ENCODE peak calls at places on chromosomes 5 and 9, in seven cellular contexts. R is GM12878, O is SK-N-SH, G is GM12891, S is K562, Q is H1, H is HepG2. P is an unnamed sample.

GRCh38 chr5:113266227-113266912 is 168.4 kb downstream of the TSSK1B start:
- DNase-seq in Q (no peak), S (no peak), O (no peak), H (no peak), R (no peak), G (no peak), P (no peak)

GRCh38 chr9:110029422-110029814 is 178.5 kb downstream of the C9orf152 start:
- DNase-seq in S (no peak), O (no peak), R (no peak), Q (no peak), G (no peak), H (peak), P (no peak)

GRCh38 chr5:151670953-151671636 is 15.6 kb downstream of the SPARC start:
- DNase-seq in H (no peak), S (no peak), G (no peak), R (no peak), O (no peak), Q (no peak), P (no peak)

GRCh38 chr9:111148994-111149759 is 110.9 kb upstream of the LPAR1 start:
- DNase-seq in G (no peak), Q (no peak), S (no peak), H (peak), R (no peak), O (no peak), P (no peak)

GRCh38 chr5:143707797-143708196 is 104.2 kb upstream of the HMHB1 start:
- DNase-seq in O (no peak), Q (no peak), S (no peak), R (no peak), G (no peak), H (no peak), P (no peak)

GRCh38 chr9:130450344-130451003 is 5.7 kb downstream of the ASS1 start:
- DNase-seq in R (no peak), S (no peak), G (no peak), H (peak), O (no peak), Q (no peak), P (no peak)

GRCh38 chr5:157594237-157594636 is 18.7 kb upstream of the ADAM19 start:
- DNase-seq in R (no peak), S (no peak), G (no peak), O (no peak), Q (no peak), H (no peak), P (no peak)

GRCh38 chr5:146796911-146797310 is 81.6 kb downstream of the PPP2R2B start:
- DNase-seq in R (no peak), S (no peak), H (no peak), O (no peak), G (no peak), Q (no peak), P (no peak)

GRCh38 chr5:133778636-133779035 is 166.3 kb upstream of the FSTL4 start:
- DNase-seq in Q (no peak), S (no peak), O (no peak), G (no peak), R (no peak), H (no peak), P (no peak)

GRCh38 chr5:178330791-178331404 is 98.3 kb upstream of the PHYKPL start:
- DNase-seq in H (no peak), S (no peak), R (no peak), G (no peak), O (no peak), Q (peak), P (no peak)

GRCh38 chr5:149957855-149958254 is 2.7 kb upstream of the SLC26A2 start:
- DNase-seq in S (no peak), H (peak), O (no peak), Q (no peak), G (no peak), R (no peak), P (no peak)

GRCh38 chr5:66143473-66144073 is 527 bp upstream of the SREK1 start:
- DNase-seq in H (peak), O (no peak), R (no peak), G (no peak), Q (no peak), S (no peak), P (no peak)

GRCh38 chr9:5870691-5871090 is 20.0 kb upstream of the MLANA start:
- DNase-seq in Q (no peak), G (no peak), O (no peak), R (no peak), S (no peak), H (no peak), P (no peak)

GRCh38 chr5:164998590-164998989 is 1493.2 kb downstream of the MAT2B start:
- DNase-seq in S (no peak), R (no peak), Q (no peak), O (no peak), G (no peak), H (no peak), P (no peak)

GRCh38 chr5:96936431-96937221 is 746 bp downstream of the LNPEP start:
- DNase-seq in O (peak), R (no peak), Q (peak), H (peak), S (peak), G (no peak), P (no peak)

GRCh38 chr5:173294673-173295320 is 33.4 kb downstream of the STC2 start:
- DNase-seq in R (no peak), O (no peak), H (peak), Q (no peak), G (no peak), S (no peak), P (no peak)

GRCh38 chr5:76855961-76856360 is 6.1 kb downstream of the S100Z start:
- DNase-seq in H (no peak), R (no peak), Q (no peak), G (no peak), O (no peak), S (no peak), P (no peak)

GRCh38 chr9:126206099-126206498 is 120.5 kb upstream of the MVB12B start:
- DNase-seq in H (no peak), S (no peak), O (peak), R (no peak), Q (no peak), G (no peak), P (no peak)

GRCh38 chr5:91232523-91232922 is 150.6 kb downstream of the ARRDC3 start:
- DNase-seq in Q (no peak), G (no peak), O (no peak), S (no peak), R (no peak), H (no peak), P (no peak)

GRCh38 chr5:128002420-128002819 is 81.1 kb upstream of the SLC12A2 start:
- DNase-seq in H (no peak), S (no peak), O (no peak), Q (no peak), G (no peak), R (no peak), P (no peak)

GRCh38 chr5:149611327-149611726 is 30.0 kb downstream of the ARHGEF37 start:
- DNase-seq in S (no peak), G (no peak), Q (no peak), R (no peak), O (no peak), H (peak), P (no peak)

GRCh38 chr5:177134653-177135225 is 1.2 kb downstream of the NSD1 start:
- DNase-seq in Q (no peak), G (no peak), R (no peak), H (no peak), S (no peak), O (no peak), P (no peak)

GRCh38 chr9:116112236-116112635 is 41.4 kb upstream of the PAPPA start:
- DNase-seq in R (no peak), Q (no peak), H (no peak), S (no peak), G (no peak), O (no peak), P (no peak)

GRCh38 chr9:127838375-127839078 is 15.9 kb downstream of the ENG start:
- DNase-seq in Q (no peak), S (no peak), O (no peak), R (no peak), G (no peak), H (no peak), P (no peak)

GRCh38 chr5:78221964-78222451 is 72.5 kb downstream of the AP3B1 start:
- DNase-seq in O (no peak), R (peak), S (no peak), G (peak), Q (no peak), H (no peak), P (peak)

GRCh38 chr5:131423056-131423455 is 159.2 kb downstream of the CDC42SE2 start:
- DNase-seq in Q (no peak), G (no peak), O (peak), S (no peak), H (peak), R (no peak), P (no peak)

GRCh38 chr5:143717400-143717799 is 94.6 kb upstream of the HMHB1 start:
- DNase-seq in S (no peak), Q (no peak), O (no peak), H (no peak), G (no peak), R (no peak), P (no peak)

DNA sequence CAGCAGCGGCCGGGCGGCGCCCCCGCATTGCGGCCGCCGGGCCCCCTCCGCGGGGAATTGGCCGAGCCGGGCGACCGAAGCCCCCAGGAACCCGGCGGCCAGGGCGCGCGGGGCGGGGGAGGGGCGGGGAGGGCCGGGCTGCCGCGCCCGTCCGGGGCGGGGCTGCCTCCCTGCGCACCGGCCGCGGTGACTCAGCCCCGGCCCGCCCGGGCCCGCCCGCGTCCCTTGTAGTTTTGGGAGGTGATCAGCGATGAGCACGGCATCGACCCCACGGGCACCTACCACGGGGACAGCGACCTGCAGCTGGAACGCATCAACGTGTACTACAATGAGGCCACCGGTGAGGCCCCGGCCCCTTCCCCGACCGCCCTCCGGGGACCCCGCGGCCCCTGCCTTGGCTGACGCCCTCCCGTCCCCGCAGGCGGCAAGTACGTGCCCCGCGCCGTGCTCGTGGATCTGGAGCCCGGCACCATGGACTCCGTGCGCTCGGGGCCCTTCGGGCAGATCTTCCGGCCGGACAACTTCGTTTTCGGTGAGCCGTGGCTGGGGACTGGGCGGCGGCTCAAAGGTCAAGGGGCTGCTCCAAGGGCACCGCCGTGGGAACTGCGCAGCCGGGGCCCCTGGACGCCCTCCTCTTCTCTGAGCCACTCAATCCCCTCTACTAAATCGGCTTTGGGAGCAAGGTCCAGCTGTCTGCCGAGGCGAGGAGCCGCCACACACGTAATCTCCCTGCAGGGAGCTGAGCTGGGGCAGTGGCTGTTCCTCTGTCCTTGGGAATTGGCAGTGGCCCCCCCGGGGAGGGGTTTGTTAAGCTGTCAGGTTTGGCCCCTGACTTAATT is 622 bp downstream of the TUBB4B start:
- DNase-seq in H (peak), G (peak), R (no peak), O (peak), S (peak), Q (no peak), P (peak)
- TF ChIP-seq POLR2AphosphoS5 in H (no peak), G (no peak), R (no peak), O (no peak), S (peak), Q (no peak), P (no peak)

GRCh38 chr9:136622538-136622948 is 40.2 kb upstream of the EGFL7 start:
- DNase-seq in O (no peak), H (no peak), G (no peak), S (no peak), Q (peak), R (no peak), P (no peak)

GRCh38 chr9:136623016-136623848 is 39.5 kb upstream of the EGFL7 start:
- DNase-seq in Q (peak), O (no peak), S (no peak), H (no peak), G (no peak), R (no peak), P (no peak)

GRCh38 chr9:136625101-136626065 is 37.3 kb upstream of the EGFL7 start:
- DNase-seq in R (no peak), S (no peak), G (no peak), H (peak), O (peak), Q (peak), P (no peak)

GRCh38 chr9:136624184-136624951 is 38.3 kb upstream of the EGFL7 start:
- DNase-seq in H (no peak), O (no peak), Q (peak), G (no peak), S (no peak), R (no peak), P (no peak)

GRCh38 chr9:136623849-136624183 is 38.9 kb upstream of the EGFL7 start:
- DNase-seq in S (no peak), H (no peak), Q (peak), G (no peak), R (no peak), O (no peak), P (no peak)
- TF ChIP-seq TAF1 in S (no peak), H (no peak), Q (no peak), G (no peak), R (no peak), O (no peak), P (no peak)

DNA sequence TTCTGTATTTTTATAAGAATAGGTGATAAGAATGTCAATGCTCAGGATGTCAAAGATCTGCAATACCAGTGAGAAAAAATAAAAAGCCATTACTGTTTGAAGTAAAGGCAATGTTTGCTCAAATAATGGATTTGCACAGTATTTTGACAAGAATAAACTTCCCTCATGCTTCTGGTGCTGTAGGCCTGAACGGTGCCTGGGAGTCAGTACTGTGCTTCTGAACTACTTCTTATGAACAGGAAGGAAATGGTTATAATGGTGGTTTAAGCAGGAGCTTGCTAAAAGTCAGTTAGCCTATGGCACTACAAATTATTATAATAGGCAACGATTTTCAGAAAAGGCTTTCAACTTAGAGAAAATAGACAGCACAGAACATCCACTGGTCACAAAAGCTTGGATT is 548.3 kb upstream of the CDH18 start:
- DNase-seq in G (no peak), H (no peak), S (no peak), O (no peak), R (no peak), Q (no peak), P (no peak)
- TF ChIP-seq POLR2AphosphoS5 in G (no peak), H (no peak), S (no peak), O (no peak), R (no peak), Q (no peak), P (no peak)

DNA sequence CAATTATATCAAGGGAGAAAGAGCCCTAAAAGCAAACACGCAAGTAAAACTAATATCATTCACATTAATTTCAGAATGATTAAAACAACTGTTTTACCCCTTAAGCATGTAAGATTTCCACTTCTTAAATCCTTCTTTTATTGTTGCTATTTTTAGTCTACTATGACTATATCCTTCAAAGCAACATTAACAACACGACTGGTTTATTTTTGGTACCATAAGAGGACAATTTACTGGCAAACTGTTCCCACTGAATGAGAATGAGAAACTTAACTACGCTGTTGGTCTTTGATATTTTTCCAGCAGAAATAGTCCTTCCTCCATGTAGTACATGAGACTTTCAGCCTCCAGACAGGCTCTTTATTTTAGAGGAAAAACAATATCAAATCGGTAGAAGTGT is 281.5 kb downstream of the CTNND2 start:
- DNase-seq in S (no peak), O (no peak), H (no peak), Q (no peak), R (no peak), G (no peak), P (no peak)
- TF ChIP-seq TAF1 in S (no peak), O (no peak), H (no peak), Q (no peak), R (no peak), G (no peak), P (no peak)

DNA sequence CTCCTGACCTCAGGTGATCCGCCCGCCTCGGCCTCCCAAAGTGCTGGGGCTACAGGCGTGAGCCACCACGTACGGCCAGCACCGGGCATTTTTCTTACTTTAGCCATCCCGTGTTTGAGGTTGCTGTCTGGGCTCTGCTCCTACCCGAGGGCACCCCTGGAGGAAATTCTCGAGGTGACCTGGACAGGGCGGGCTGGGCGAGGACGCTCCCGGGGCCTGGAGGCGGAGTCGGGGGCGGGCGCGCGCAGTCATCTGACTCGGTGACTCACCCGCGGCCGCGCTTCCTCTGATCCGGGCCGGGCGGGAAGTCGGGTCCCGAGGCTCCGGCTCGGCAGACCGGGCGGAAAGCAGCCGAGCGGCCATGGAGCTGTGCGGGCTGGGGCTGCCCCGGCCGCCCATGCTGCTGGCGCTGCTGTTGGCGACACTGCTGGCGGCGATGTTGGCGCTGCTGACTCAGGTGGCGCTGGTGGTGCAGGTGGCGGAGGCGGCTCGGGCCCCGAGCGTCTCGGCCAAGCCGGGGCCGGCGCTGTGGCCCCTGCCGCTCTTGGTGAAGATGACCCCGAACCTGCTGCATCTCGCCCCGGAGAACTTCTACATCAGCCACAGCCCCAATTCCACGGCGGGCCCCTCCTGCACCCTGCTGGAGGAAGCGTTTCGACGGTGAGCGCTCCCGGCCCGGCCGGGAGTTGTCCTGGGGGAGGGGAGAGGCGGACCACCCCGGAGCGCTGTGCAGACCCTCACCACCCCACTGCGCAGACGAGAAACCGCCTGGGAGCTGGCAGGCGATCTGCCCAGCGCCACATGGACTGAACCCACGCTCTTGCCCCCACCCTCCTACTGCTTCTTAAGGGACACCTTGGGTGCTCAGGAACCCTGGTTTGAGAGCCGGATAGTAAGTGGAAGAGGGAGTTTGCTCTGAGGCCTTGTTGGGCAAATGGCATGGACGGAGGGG is at the start of gene HEXB:
- DNase-seq in O (peak), H (peak), Q (peak), R (peak), S (peak), G (peak), P (peak)
- TF ChIP-seq POLR2AphosphoS5 in O (peak), H (peak), Q (peak), R (peak), S (peak), G (no peak), P (peak)